ENCODE peak calls at places on chromosomes 12 and 14, in ten cellular contexts. F is ovary; V is pancreas; M is DND-41; Z is tibial artery; H is transverse colon; X is left ventricle myocardium inferior; L is hepatocyte; G is psoas muscle; T is CD8-positive, alpha-beta T cell. R is an unnamed sample. For H3K4me1, the result is how much of the 10 kb centered on the place peaks cover.

GRCh38 chr14:101705733-101706508 is 55.6 kb upstream of the PPP2R5C start:
- DNase-seq in F (peak), V (peak), M (no peak), Z (peak), H (peak), X (peak), L (peak), G (peak), T (peak), R (peak)

GRCh38 chr12:15563683-15564082 is 225.5 kb downstream of the EPS8 start:
- DNase-seq in F (no peak), V (no peak), M (peak), Z (no peak), H (no peak), X (no peak), L (no peak), G (no peak), T (no peak), R (no peak)

GRCh38 chr14:104081951-104082464 is 3.5 kb upstream of the ASPG start:
- DNase-seq in F (peak), V (peak), M (no peak), Z (no peak), H (no peak), X (peak), L (no peak), G (peak), T (no peak), R (peak)

GRCh38 chr14:104135121-104135903 is 3.1 kb upstream of the KIF26A start:
- DNase-seq in F (peak), V (peak), M (no peak), Z (peak), H (no peak), X (peak), L (peak), G (peak), T (no peak), R (peak)

GRCh38 chr12:98274430-98275130 is 240.8 kb upstream of the TMPO start:
- DNase-seq in F (no peak), V (no peak), M (no peak), Z (no peak), H (no peak), X (no peak), L (no peak), G (no peak), T (no peak), R (no peak)

GRCh38 chr12:59041241-59042121 is 121.2 kb upstream of the LRIG3 start:
- DNase-seq in F (no peak), V (no peak), M (no peak), Z (no peak), H (no peak), X (no peak), L (peak), G (no peak), T (no peak), R (no peak)

GRCh38 chr12:121190523-121191031 is 19.4 kb upstream of the P2RX4 start:
- DNase-seq in F (no peak), V (no peak), M (no peak), Z (no peak), H (no peak), X (no peak), L (peak), G (no peak), T (no peak), R (no peak)

GRCh38 chr12:23462546-23462945 is 486.9 kb downstream of the SOX5 start:
- DNase-seq in F (no peak), V (no peak), M (no peak), Z (no peak), H (no peak), X (no peak), L (no peak), G (no peak), T (no peak), R (no peak)

GRCh38 chr14:102473559-102473958 is 36.0 kb downstream of the ANKRD9 start:
- DNase-seq in F (no peak), V (no peak), M (no peak), Z (no peak), H (no peak), X (no peak), L (no peak), G (no peak), T (no peak), R (no peak)

GRCh38 chr14:62800577-62800976 is 244.7 kb downstream of the KCNH5 start:
- DNase-seq in F (no peak), V (no peak), M (no peak), Z (no peak), H (no peak), X (no peak), L (no peak), G (no peak), T (no peak), R (no peak)

GRCh38 chr14:76793324-76793723 is 19.4 kb downstream of the ANGEL1 start:
- DNase-seq in F (no peak), V (no peak), M (no peak), Z (no peak), H (no peak), X (no peak), L (no peak), G (no peak), T (no peak), R (no peak)

GRCh38 chr12:67449591-67450052 is 180.5 kb downstream of the CAND1 start:
- DNase-seq in F (no peak), V (no peak), M (no peak), Z (no peak), H (no peak), X (no peak), L (no peak), G (no peak), T (no peak), R (no peak)

GRCh38 chr12:132285311-132285741 is 44.1 kb downstream of the GALNT9 start:
- DNase-seq in F (no peak), V (peak), M (no peak), Z (no peak), H (no peak), X (no peak), L (no peak), G (peak), T (no peak), R (no peak)

GRCh38 chr12:113841786-113842185 is 124.3 kb downstream of the RBM19 start:
- DNase-seq in F (no peak), V (no peak), M (no peak), Z (no peak), H (no peak), X (no peak), L (no peak), G (no peak), T (no peak), R (no peak)

GRCh38 chr14:64960762-64961276 is 11.3 kb downstream of the RAB15 start:
- DNase-seq in F (no peak), V (peak), M (no peak), Z (no peak), H (no peak), X (no peak), L (no peak), G (no peak), T (no peak), R (no peak)

GRCh38 chr12:7638064-7638763 is 27.5 kb downstream of the APOBEC1 start:
- DNase-seq in F (no peak), V (no peak), M (no peak), Z (no peak), H (no peak), X (no peak), L (no peak), G (no peak), T (no peak), R (no peak)

GRCh38 chr12:124758266-124759200 is 105.1 kb downstream of the SCARB1 start:
- DNase-seq in F (no peak), V (no peak), M (no peak), Z (peak), H (no peak), X (no peak), L (no peak), G (no peak), T (no peak), R (no peak)

GRCh38 chr12:75289678-75290200 is 40.4 kb downstream of the CAPS2 start:
- DNase-seq in F (no peak), V (no peak), M (no peak), Z (no peak), H (no peak), X (no peak), L (no peak), G (no peak), T (no peak), R (no peak)

GRCh38 chr14:95240859-95241813 is 78.6 kb downstream of the CLMN start:
- DNase-seq in F (no peak), V (no peak), M (no peak), Z (no peak), H (no peak), X (no peak), L (no peak), G (no peak), T (no peak), R (peak)

DNA sequence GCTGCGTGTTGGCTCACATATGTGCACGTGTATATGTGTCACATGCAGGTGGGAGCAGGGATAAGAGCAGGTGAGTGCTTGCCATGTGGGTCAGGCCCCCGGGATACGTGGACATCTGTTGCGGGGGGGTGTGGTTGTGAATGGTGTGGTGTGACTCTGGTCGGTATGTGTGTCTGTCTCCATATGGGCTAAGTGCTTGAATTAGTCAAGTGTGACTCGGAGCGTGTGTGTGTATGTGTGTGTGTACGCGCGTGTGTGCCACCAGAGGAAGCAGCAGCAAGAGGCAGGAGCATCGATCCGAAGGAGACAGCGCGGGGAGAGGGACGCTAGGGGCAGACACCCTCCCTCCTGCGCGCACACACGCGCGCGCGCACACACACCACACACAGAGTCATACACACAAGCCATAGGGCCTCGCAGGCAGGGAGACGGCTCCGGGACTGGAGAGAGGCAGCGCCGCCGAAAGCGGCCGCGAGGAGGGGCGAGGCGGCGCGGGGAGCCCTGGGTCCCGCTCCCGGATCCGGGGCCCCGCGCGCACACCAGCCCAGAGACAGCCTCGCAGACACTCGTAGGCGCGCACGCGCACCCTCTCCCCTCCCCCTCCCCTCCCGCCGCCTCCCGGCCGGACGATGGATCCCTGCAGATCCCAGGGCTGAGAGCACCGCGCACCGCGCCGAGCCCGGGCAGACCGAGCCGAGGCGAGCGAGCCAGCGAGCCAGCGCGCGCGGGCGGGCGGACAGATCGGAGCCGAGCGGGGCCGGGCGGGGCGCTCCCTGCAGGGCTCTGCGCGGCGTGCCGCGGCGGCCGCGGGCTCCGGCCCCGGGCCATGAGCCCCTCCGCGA is at the start of gene ASIC1:
- DNase-seq in F (peak), V (peak), M (peak), Z (peak), H (peak), X (peak), L (peak), G (peak), T (peak), R (peak)
- TF ChIP-seq CTCF in F (peak), V (no peak), M (peak), Z (peak), H (no peak), X (peak), L (no peak), G (peak), T (no peak), R (no peak)

GRCh38 chr14:73780896-73781295 is 66.7 kb upstream of the PNMA1 start:
- DNase-seq in F (no peak), V (no peak), M (no peak), Z (no peak), H (no peak), X (no peak), L (no peak), G (no peak), T (no peak), R (no peak)
- H3K4me1 ChIP-seq in F (under half), V (under half), M (under half), Z (under half), H (under half), X (half or more), L (under half), G (half or more), T (half or more), R (under half)

DNA sequence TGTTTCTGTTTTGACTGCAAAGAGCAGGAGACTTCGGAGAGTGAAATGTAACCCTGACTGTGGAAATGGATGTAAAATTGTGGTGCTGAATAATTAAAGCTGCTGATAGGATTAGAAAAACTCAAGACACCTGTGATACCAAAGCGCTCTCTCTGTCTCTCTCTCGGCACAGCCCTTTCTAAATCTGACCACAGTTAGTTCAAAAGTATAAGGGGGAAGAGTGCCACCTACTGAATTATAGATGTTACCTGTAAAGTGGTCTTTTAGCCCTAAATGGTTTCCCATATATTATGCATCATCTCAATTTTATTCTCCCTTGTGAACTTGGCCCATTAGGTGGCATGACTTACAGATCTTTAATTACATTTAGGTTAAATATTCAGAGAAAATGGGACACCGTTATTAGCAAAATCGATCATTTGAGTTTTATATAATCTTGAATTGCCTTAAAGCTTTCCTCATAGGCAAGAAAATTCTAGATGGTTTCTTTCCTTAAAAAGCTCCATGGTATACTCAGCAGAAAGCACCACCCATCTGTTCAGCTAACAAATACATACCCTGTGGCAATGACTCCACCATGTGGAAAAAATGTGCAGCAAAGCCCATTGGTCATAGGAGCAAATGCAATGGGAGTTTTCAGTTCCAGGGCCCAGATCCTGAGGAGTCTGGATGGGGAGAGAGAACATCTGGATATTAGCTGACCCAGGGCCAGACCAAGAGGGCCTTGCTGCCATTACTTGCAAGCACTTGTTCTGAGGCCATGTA is 18.1 kb downstream of the RFC5 start:
- DNase-seq in F (no peak), V (no peak), M (no peak), Z (no peak), H (peak), X (no peak), L (peak), G (no peak), T (no peak), R (peak)
- TF ChIP-seq CTCF in F (no peak), V (peak), M (peak), Z (peak), H (peak), X (peak), L (peak), G (peak), T (no peak), R (no peak)

DNA sequence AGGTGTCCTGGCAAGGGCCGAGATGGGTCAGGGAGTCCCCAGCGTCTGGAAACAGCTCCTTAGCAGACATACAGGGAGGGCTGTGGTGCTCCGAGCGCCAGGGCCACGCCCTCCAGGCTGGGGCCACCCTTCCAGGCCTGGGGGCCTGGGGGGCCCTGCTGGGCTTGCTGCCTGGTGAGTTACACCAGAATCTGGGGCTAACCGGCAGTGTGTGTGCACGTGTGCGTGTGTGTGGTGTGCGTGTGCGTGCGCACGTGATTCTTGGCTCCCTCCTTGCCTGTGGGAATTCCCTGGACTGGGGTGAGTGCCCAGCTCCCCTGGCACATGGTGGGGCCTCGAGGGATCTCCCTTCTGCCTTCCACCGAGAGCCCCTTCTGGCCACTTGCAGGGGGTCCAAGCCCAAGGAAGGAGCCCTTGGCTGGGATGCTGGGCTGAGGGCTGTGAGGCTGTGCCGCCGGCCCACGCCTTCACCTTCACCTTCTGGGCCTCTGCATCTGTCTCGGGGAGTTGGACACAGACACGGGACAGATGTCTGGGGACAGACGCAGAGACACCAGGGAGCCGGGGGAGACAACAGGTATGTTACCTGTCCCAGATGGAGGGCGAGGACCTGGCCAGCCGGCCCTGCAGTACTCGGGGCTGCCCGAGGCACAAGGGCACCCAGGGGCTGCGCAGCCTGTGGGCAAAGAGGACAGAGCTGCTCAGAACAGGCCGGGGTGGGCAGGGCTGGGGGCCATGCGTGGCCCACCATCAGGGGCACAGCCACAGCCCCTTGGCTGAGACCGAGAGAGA is 37.2 kb downstream of the BEGAIN start:
- DNase-seq in F (no peak), V (no peak), M (no peak), Z (no peak), H (no peak), X (no peak), L (no peak), G (no peak), T (no peak), R (no peak)
- H3K4me1 ChIP-seq in F (under half), V (under half), M (under half), Z (under half), H (under half), X (under half), L (under half), G (under half), T (under half), R (under half)

GRCh38 chr12:32312049-32312670 is 87.2 kb upstream of the FGD4 start:
- DNase-seq in F (no peak), V (no peak), M (peak), Z (no peak), H (no peak), X (no peak), L (peak), G (no peak), T (no peak), R (peak)
- TF ChIP-seq CTCF in F (peak), V (no peak), M (peak), Z (peak), H (peak), X (peak), L (peak), G (peak), T (peak), R (no peak)

DNA sequence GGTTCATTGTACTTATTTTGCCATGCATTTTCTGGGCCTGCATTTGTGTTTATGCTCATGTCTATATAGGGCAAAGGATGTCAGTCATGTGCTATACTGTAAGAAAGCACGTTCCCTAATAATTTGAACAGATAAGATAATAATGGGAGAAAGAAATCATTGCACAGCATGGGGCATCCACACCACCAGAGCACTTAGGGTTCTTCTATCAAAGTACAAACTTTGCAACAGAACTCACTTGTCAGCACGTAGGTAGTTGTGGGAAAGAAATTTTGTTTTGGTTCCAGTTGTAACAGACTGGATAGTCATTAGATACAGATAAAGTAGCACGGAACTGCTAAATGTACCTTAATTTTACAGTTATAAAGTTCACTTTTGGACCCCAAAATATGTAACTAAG is 10.1 kb downstream of the PPP1CC start:
- DNase-seq in F (no peak), V (no peak), M (no peak), Z (no peak), H (no peak), X (no peak), L (no peak), G (no peak), T (no peak), R (no peak)
- H3K4me1 ChIP-seq in F (under half), V (under half), M (under half), Z (under half), H (under half), X (half or more), L (under half), G (under half), T (under half), R (under half)

GRCh38 chr14:68924392-68925158 is 54.5 kb downstream of the ACTN1 start:
- DNase-seq in F (no peak), V (peak), M (no peak), Z (no peak), H (no peak), X (peak), L (no peak), G (no peak), T (no peak), R (no peak)

GRCh38 chr14:68925373-68925772 is 53.7 kb downstream of the ACTN1 start:
- DNase-seq in F (no peak), V (no peak), M (no peak), Z (no peak), H (no peak), X (no peak), L (no peak), G (no peak), T (no peak), R (no peak)

GRCh38 chr14:68927089-68927488 is 52.0 kb downstream of the ACTN1 start:
- DNase-seq in F (no peak), V (no peak), M (no peak), Z (no peak), H (no peak), X (no peak), L (no peak), G (no peak), T (no peak), R (no peak)

GRCh38 chr14:68927956-68928675 is 51.0 kb downstream of the ACTN1 start:
- DNase-seq in F (no peak), V (peak), M (no peak), Z (no peak), H (no peak), X (no peak), L (no peak), G (no peak), T (no peak), R (no peak)

GRCh38 chr14:68926236-68926635 is 52.9 kb downstream of the ACTN1 start:
- DNase-seq in F (no peak), V (no peak), M (peak), Z (no peak), H (no peak), X (no peak), L (no peak), G (no peak), T (no peak), R (no peak)
- TF ChIP-seq CTCF in F (no peak), V (no peak), M (peak), Z (peak), H (peak), X (peak), L (peak), G (no peak), T (peak), R (no peak)

DNA sequence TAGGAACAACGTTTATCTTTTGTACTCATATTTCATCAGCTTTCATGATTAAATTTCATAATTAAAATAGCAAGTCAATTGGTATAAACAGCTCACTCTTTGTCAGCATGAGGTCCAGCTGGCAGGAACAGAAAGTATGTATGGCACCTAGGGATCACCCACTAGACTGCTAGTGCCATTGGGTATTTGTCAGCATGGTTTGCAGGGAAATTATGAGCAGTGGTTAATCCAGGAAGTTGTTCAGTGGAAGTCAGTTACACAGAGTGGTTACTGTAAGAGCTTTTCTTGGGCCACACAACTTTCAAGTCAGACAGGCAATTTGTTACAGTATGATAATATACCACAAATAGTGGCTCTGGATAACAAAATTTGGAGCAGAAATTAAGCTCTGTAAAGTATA is 340.3 kb upstream of the RGS6 start:
- DNase-seq in F (no peak), V (no peak), M (peak), Z (no peak), H (no peak), X (no peak), L (no peak), G (no peak), T (no peak), R (no peak)
- H3K4me1 ChIP-seq in F (under half), V (under half), M (half or more), Z (under half), H (under half), X (under half), L (under half), G (under half), T (under half), R (under half)